ENCODE peak calls at places on chromosomes 5 and 9, in eight cellular contexts. B is SK-MEL-5; Y is stimulated activated naive B cell treated with anti-CD40 and anti-IgM and Interleukin-4, amounts not matched to agents 10 μg/mL and 1 μg/mL and 100 μg/mL, for 72 hours; G is putamen; V is dermis blood vessel endothelial cell; J is small intestine; D is LoVo; S is RWPE1. T is an unnamed sample.

GRCh38 chr5:172617817-172618216 is 23.2 kb upstream of the NEURL1B start:
- DNase-seq in B (no peak), Y (no peak), G (no peak), V (no peak), J (no peak), D (no peak), S (no peak), T (no peak)

GRCh38 chr9:34577635-34578240 is 11.8 kb downstream of the CNTFR start:
- DNase-seq in B (no peak), Y (no peak), G (no peak), V (no peak), J (no peak), D (no peak), S (no peak), T (no peak)

GRCh38 chr5:60223342-60223741 is 329.8 kb upstream of the PDE4D start:
- DNase-seq in B (peak; percentile 87), Y (no peak), G (no peak), V (peak; percentile 27), J (no peak), D (no peak), S (peak; percentile 5), T (peak; percentile 83)

GRCh38 chr5:110478899-110479298 is 247.6 kb downstream of the TMEM232 start:
- DNase-seq in B (peak; percentile 66), Y (no peak), G (no peak), V (no peak), J (no peak), D (peak; percentile 28), S (peak; percentile 9), T (no peak)

GRCh38 chr5:6704361-6704851 is 8.8 kb upstream of the TENT4A start:
- DNase-seq in B (no peak), Y (no peak), G (peak; percentile 40), V (peak; percentile 73), J (no peak), D (peak; percentile 68), S (peak; percentile 81), T (peak; percentile 60)

GRCh38 chr5:178296066-178296465 is 63.5 kb upstream of the PHYKPL start:
- DNase-seq in B (no peak), Y (no peak), G (no peak), V (no peak), J (no peak), D (no peak), S (no peak), T (no peak)

GRCh38 chr5:167393328-167393727 is 898.1 kb upstream of the WWC1 start:
- DNase-seq in B (no peak), Y (no peak), G (no peak), V (no peak), J (no peak), D (no peak), S (no peak), T (no peak)

GRCh38 chr5:60634054-60634453 is 65.9 kb downstream of the DEPDC1B start:
- DNase-seq in B (no peak), Y (no peak), G (no peak), V (no peak), J (no peak), D (no peak), S (no peak), T (no peak)

GRCh38 chr9:34603610-34604231 is 8.2 kb downstream of the RPP25L start:
- DNase-seq in B (peak; percentile 79), Y (peak; percentile 71), G (peak; percentile 64), V (peak; percentile 84), J (peak; percentile 78), D (peak; percentile 68), S (peak; percentile 87), T (peak; percentile 73)

GRCh38 chr5:173412566-173412965 is 84.4 kb upstream of the STC2 start:
- DNase-seq in B (no peak), Y (no peak), G (no peak), V (no peak), J (no peak), D (no peak), S (no peak), T (no peak)

GRCh38 chr9:35828716-35829083 is at the start of gene FAM221B:
- DNase-seq in B (no peak), Y (no peak), G (no peak), V (no peak), J (no peak), D (no peak), S (no peak), T (no peak)

GRCh38 chr9:16680965-16681658 is 189.4 kb downstream of the BNC2 start:
- DNase-seq in B (no peak), Y (no peak), G (no peak), V (peak; percentile 60), J (no peak), D (no peak), S (no peak), T (peak; percentile 23)

GRCh38 chr5:150122158-150122510 is 33.5 kb downstream of the PDGFRB start:
- DNase-seq in B (peak; percentile 8), Y (no peak), G (no peak), V (peak; percentile 32), J (peak; percentile 97), D (peak; percentile 57), S (peak; percentile 59), T (no peak)

GRCh38 chr5:1666812-1667588 is 132.6 kb downstream of the MRPL36 start:
- DNase-seq in B (peak; percentile 52), Y (no peak), G (no peak), V (peak; percentile 30), J (no peak), D (no peak), S (peak; percentile 55), T (no peak)

GRCh38 chr5:159112436-159112835 is 12.7 kb upstream of the EBF1 start:
- DNase-seq in B (no peak), Y (no peak), G (no peak), V (no peak), J (no peak), D (no peak), S (no peak), T (no peak)

GRCh38 chr5:56735845-56736641 is 79.3 kb upstream of the MAP3K1 start:
- DNase-seq in B (no peak), Y (no peak), G (peak; percentile 28), V (no peak), J (no peak), D (no peak), S (no peak), T (no peak)

GRCh38 chr5:159309689-159310433 is 20.4 kb downstream of the IL12B start:
- DNase-seq in B (no peak), Y (no peak), G (no peak), V (no peak), J (no peak), D (no peak), S (no peak), T (no peak)

GRCh38 chr9:108117775-108118174 is 628.2 kb upstream of the KLF4 start:
- DNase-seq in B (no peak), Y (no peak), G (no peak), V (no peak), J (no peak), D (no peak), S (no peak), T (no peak)

GRCh38 chr5:122093415-122093814 is 15.4 kb upstream of the LOX start:
- DNase-seq in B (peak; percentile 25), Y (no peak), G (no peak), V (no peak), J (no peak), D (no peak), S (no peak), T (no peak)

GRCh38 chr5:148912714-148913398 is 86.4 kb downstream of the ADRB2 start:
- DNase-seq in B (peak; percentile 76), Y (no peak), G (no peak), V (peak; percentile 92), J (peak; percentile 23), D (peak; percentile 71), S (peak; percentile 100), T (peak; percentile 69)

GRCh38 chr9:111759762-111760639 is 34.7 kb downstream of the SHOC1 start:
- DNase-seq in B (peak; percentile 94), Y (peak; percentile 50), G (peak; percentile 67), V (peak; percentile 92), J (peak; percentile 82), D (peak; percentile 78), S (peak; percentile 71), T (peak; percentile 67)

GRCh38 chr9:7234144-7234543 is 476.4 kb downstream of the KDM4C start:
- DNase-seq in B (peak; percentile 69), Y (no peak), G (no peak), V (peak; percentile 60), J (peak; percentile 22), D (no peak), S (no peak), T (peak; percentile 46)

GRCh38 chr9:70514273-70514672 is 99.8 kb upstream of the KLF9 start:
- DNase-seq in B (no peak), Y (no peak), G (no peak), V (no peak), J (no peak), D (no peak), S (no peak), T (no peak)

GRCh38 chr5:54547711-54548250 is 30.2 kb downstream of the SNX18 start:
- DNase-seq in B (peak; percentile 11), Y (no peak), G (no peak), V (no peak), J (peak; percentile 62), D (peak; percentile 7), S (peak; percentile 48), T (no peak)

GRCh38 chr9:134192951-134193731 is 28.8 kb upstream of the RNU6ATAC start:
- DNase-seq in B (no peak), Y (no peak), G (no peak), V (no peak), J (no peak), D (no peak), S (no peak), T (no peak)

GRCh38 chr9:29211681-29212589 is 1638.7 kb upstream of the C9orf72 start:
- DNase-seq in B (peak; percentile 56), Y (no peak), G (peak; percentile 38), V (peak; percentile 47), J (peak; percentile 19), D (no peak), S (peak; percentile 68), T (peak; percentile 19)

GRCh38 chr5:150644496-150644895 is 4.0 kb downstream of the SYNPO start:
- DNase-seq in B (no peak), Y (no peak), G (no peak), V (peak; percentile 40), J (no peak), D (no peak), S (no peak), T (no peak)

GRCh38 chr9:69500925-69501324 is 171.2 kb downstream of the APBA1 start:
- DNase-seq in B (no peak), Y (no peak), G (no peak), V (no peak), J (no peak), D (no peak), S (no peak), T (no peak)

GRCh38 chr5:39176740-39177628 is 42.4 kb downstream of the FYB1 start:
- DNase-seq in B (no peak), Y (no peak), G (no peak), V (no peak), J (peak; percentile 55), D (no peak), S (no peak), T (no peak)

GRCh38 chr5:79901631-79902030 is 89.4 kb downstream of the MTX3 start:
- DNase-seq in B (no peak), Y (no peak), G (no peak), V (no peak), J (no peak), D (no peak), S (no peak), T (no peak)

GRCh38 chr5:44546283-44546682 is 157.1 kb upstream of the FGF10 start:
- DNase-seq in B (no peak), Y (no peak), G (no peak), V (no peak), J (no peak), D (peak; percentile 26), S (peak; percentile 32), T (no peak)

T was measured in dermis microvascular lymphatic vessel endothelial cell.